ENCODE peak calls at places on chromosomes 16 and 17, in four cellular contexts. C is GM12878, J is K562, I is HepG2. V is an unnamed sample.

GRCh38 chr17:83200231-83200699 is 120.9 kb downstream of the METRNL start:
- DNase-seq in C (no peak), J (no peak), I (no peak), V (peak)

GRCh38 chr16:54210437-54211081 is 76.0 kb downstream of the IRX3 start:
- DNase-seq in C (no peak), J (no peak), I (no peak), V (no peak)

GRCh38 chr16:11679941-11680911 is 12.0 kb downstream of the SNN start:
- DNase-seq in C (no peak), J (no peak), I (no peak), V (no peak)

GRCh38 chr17:43467981-43468541 is 15.7 kb upstream of the DHX8 start:
- DNase-seq in C (no peak), J (no peak), I (no peak), V (no peak)

GRCh38 chr16:30183961-30184429 is 593 bp downstream of the CORO1A start:
- DNase-seq in C (peak), J (no peak), I (no peak), V (no peak)

GRCh38 chr16:52548261-52549010 is 1.5 kb upstream of the TOX3 start:
- DNase-seq in C (no peak), J (no peak), I (peak), V (peak)

GRCh38 chr16:83920894-83921491 is 22.1 kb downstream of the MLYCD start:
- DNase-seq in C (no peak), J (no peak), I (no peak), V (no peak)

GRCh38 chr16:59634951-59635350 is 900.8 kb upstream of the GOT2 start:
- DNase-seq in C (no peak), J (no peak), I (no peak), V (no peak)

GRCh38 chr17:56171186-56171959 is 18.1 kb downstream of the ANKFN1 start:
- DNase-seq in C (no peak), J (no peak), I (no peak), V (no peak)

DNA sequence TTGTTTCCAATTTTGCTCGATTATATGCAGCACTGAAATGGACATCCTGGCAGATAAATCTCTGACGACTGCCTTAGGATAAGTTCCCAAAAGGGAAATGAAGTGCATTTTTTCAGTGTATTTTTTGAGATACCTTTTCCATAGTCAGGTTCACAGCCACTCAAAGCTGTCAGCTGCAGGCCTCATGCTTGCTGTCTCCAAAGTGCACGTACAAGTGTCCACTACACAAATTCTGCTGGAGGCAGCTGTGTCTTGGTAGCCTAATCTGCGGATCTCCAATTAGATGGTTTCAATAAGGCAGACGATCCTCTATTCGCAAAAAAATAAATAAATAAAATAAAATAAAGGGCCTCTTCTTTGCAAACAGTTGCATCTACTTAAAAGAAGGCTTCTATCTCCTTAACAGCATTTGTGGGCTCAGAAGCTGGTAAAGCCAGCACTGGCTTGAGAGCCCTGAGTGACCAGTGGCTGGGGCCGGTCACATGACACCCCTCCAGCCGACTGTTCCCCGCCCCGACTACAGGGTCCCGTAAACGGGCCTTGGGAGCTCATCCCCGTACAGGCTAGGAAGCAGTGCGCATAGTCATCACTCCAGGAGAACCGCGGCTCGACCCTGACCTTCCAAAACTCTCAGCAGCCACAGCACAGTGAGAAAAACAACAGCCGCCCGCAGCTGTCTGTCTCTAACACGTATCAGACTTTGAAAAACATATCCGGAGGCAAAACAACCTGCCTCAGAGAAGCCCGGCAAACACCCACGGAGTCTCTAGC is 18.8 kb downstream of the RPH3AL start:
- DNase-seq in C (no peak), J (peak), I (no peak), V (peak)
- TF ChIP-seq NR2C2 in C (no peak), J (no peak), I (no peak), V (no peak)

DNA sequence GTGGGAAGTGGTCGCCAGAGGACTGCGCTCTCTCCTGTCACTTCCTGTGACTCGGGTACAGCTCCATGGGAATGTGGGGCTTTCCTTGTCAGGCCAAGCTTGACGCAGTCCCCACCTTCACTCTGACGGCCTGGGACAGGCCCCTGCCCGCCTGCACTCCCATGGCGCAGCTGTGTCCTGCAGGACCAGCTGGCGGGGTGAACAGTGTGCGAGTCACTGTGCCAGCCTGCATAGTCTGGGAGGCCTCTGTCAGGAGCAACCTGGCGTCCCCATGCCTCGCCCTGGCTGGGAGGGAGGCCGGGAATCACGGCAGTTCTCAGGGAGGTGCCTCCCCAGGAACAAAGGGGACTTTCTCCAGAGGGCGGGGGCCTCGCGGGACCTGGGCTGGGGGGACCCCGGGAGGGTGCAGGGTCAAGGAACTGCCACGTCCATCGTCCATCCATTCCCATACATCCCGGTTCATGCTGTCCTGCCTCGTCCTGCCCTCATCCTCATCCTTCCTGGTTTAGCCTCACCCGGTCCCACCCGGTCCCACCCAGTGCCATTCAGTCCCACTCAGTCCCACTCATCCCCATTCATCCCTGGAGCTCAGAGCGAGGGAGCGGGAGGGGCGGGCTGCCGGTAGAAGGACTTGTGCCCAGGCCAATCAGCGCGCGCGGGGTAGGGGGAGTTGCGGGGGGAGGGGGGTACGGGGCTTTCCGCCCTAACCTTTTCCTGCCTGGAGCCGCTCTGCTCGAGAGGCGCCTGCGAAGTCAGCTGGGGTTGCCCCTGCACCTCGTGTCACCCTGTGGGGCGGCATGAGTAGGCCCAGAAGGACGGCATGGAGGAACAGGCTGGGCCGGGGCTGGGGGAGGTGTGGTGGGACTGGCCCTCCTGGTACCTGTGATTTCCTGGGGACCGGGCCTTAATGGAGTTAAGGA is 13.4 kb downstream of the FLYWCH1 start:
- DNase-seq in C (no peak), J (no peak), I (no peak), V (peak)
- TF ChIP-seq NR2C2 in C (no peak), J (no peak), I (no peak), V (no peak)

GRCh38 chr17:28584434-28584833 is 7.7 kb upstream of the ALDOC start:
- DNase-seq in C (no peak), J (no peak), I (no peak), V (no peak)
- TF ChIP-seq NR2C2 in C (no peak), J (no peak), I (no peak), V (no peak)

GRCh38 chr16:69520800-69521602 is 44.8 kb upstream of the NFAT5 start:
- DNase-seq in C (peak), J (no peak), I (peak), V (no peak)

GRCh38 chr16:69520413-69520799 is 45.4 kb upstream of the NFAT5 start:
- DNase-seq in C (no peak), J (no peak), I (no peak), V (no peak)

GRCh38 chr16:69522041-69522578 is 43.7 kb upstream of the NFAT5 start:
- DNase-seq in C (no peak), J (no peak), I (no peak), V (no peak)

GRCh38 chr16:69523571-69523970 is 42.2 kb upstream of the NFAT5 start:
- DNase-seq in C (no peak), J (no peak), I (no peak), V (no peak)

GRCh38 chr16:69522732-69523404 is 42.9 kb upstream of the NFAT5 start:
- DNase-seq in C (no peak), J (peak), I (peak), V (no peak)
- TF ChIP-seq NR2C2 in C (no peak), J (no peak), I (no peak), V (no peak)

GRCh38 chr17:47603830-47604229 is 45.9 kb upstream of the KPNB1 start:
- DNase-seq in C (no peak), J (no peak), I (no peak), V (no peak)
- TF ChIP-seq NR2C2 in C (no peak), J (no peak), I (no peak), V (no peak)

V was measured in WTC11.